ENCODE peak calls at places on chromosome 3, in four cellular contexts. D is GM23338, O is gastrocnemius medialis, L is foreskin fibroblast. Z is an unnamed sample.
A peak's percentile ranks its signal among the peaks of the same experiment; 100 is the strongest.

GRCh38 chr3:99846472-99846871 is 28.8 kb downstream of the CMSS1 start:
- DNase-seq in D (peak; percentile 52), O (no peak), L (no peak), Z (peak; percentile 36)

GRCh38 chr3:49469037-49469875 is 811 bp upstream of the DAG1 start:
- DNase-seq in D (peak; percentile 94), O (peak; percentile 90), L (peak; percentile 82), Z (peak; percentile 83)

GRCh38 chr3:150216866-150217600 is 191.1 kb upstream of the TSC22D2 start:
- DNase-seq in D (no peak), O (no peak), L (no peak), Z (no peak)

GRCh38 chr3:175258763-175259162 is 399.6 kb downstream of the NAALADL2 start:
- DNase-seq in D (no peak), O (no peak), L (peak; percentile 29), Z (no peak)

GRCh38 chr3:164208846-164209245 is 869.5 kb downstream of the SI start:
- DNase-seq in D (peak; percentile 10), O (no peak), L (no peak), Z (no peak)

GRCh38 chr3:81758275-81758674 is 3.2 kb downstream of the GBE1 start:
- DNase-seq in D (no peak), O (peak; percentile 54), L (peak; percentile 79), Z (peak; percentile 61)

GRCh38 chr3:62665627-62666433 is 209.4 kb downstream of the CADPS start:
- DNase-seq in D (peak; percentile 94), O (peak; percentile 36), L (peak; percentile 43), Z (peak; percentile 61)

GRCh38 chr3:33074217-33075067 is 22.5 kb downstream of the GLB1 start:
- DNase-seq in D (peak; percentile 93), O (no peak), L (peak; percentile 57), Z (peak; percentile 47)

GRCh38 chr3:50515565-50516047 is 12.2 kb upstream of the CACNA2D2 start:
- DNase-seq in D (peak; percentile 70), O (no peak), L (no peak), Z (no peak)

GRCh38 chr3:188266581-188267274 is 112.8 kb downstream of the LPP start:
- DNase-seq in D (no peak), O (peak; percentile 93), L (peak; percentile 76), Z (peak; percentile 74)

GRCh38 chr3:138046084-138046483 is 36.1 kb downstream of the CLDN18 start:
- DNase-seq in D (no peak), O (no peak), L (no peak), Z (no peak)

GRCh38 chr3:9949115-9949514 is 3.1 kb downstream of the PRRT3 start:
- DNase-seq in D (no peak), O (no peak), L (no peak), Z (no peak)

GRCh38 chr3:142275856-142276255 is 50.5 kb upstream of the GK5 start:
- DNase-seq in D (no peak), O (no peak), L (peak; percentile 77), Z (peak; percentile 82)

GRCh38 chr3:33911525-33912322 is 113.3 kb downstream of the PDCD6IP start:
- DNase-seq in D (no peak), O (no peak), L (peak; percentile 21), Z (peak; percentile 59)

GRCh38 chr3:36172699-36173098 is 207.6 kb upstream of the STAC start:
- DNase-seq in D (no peak), O (no peak), L (no peak), Z (no peak)

GRCh38 chr3:171168086-171168485 is 141.6 kb upstream of the SLC2A2 start:
- DNase-seq in D (peak; percentile 67), O (no peak), L (no peak), Z (peak; percentile 57)

GRCh38 chr3:157669403-157669802 is 166.2 kb upstream of the VEPH1 start:
- DNase-seq in D (no peak), O (peak; percentile 19), L (peak; percentile 10), Z (no peak)

GRCh38 chr3:4834403-4834866 is 144.8 kb upstream of the BHLHE40 start:
- DNase-seq in D (no peak), O (no peak), L (no peak), Z (no peak)

GRCh38 chr3:101170047-101170771 is 150.2 kb downstream of the IMPG2 start:
- DNase-seq in D (no peak), O (no peak), L (no peak), Z (no peak)

GRCh38 chr3:72683068-72683467 is 165.2 kb downstream of the SHQ1 start:
- DNase-seq in D (no peak), O (no peak), L (no peak), Z (no peak)

GRCh38 chr3:172749201-172749965 is 1.1 kb upstream of the ECT2 start:
- DNase-seq in D (peak; percentile 16), O (no peak), L (peak; percentile 89), Z (peak; percentile 92)

GRCh38 chr3:22421589-22421988 is 670.6 kb upstream of the ZNF385D start:
- DNase-seq in D (no peak), O (no peak), L (no peak), Z (no peak)

GRCh38 chr3:133843634-133844033 is 38.0 kb downstream of the SRPRB start:
- DNase-seq in D (no peak), O (no peak), L (peak; percentile 63), Z (peak; percentile 43)

GRCh38 chr3:113948015-113948917 is 453 bp downstream of the ZDHHC23 start:
- DNase-seq in D (peak; percentile 80), O (peak; percentile 17), L (peak; percentile 6), Z (no peak)

GRCh38 chr3:40642812-40643211 is 118.1 kb downstream of the ZNF621 start:
- DNase-seq in D (peak; percentile 6), O (no peak), L (no peak), Z (no peak)
- TF ChIP-seq CTCF in D (peak; percentile 11), O (no peak), L (no peak), Z (no peak)

DNA sequence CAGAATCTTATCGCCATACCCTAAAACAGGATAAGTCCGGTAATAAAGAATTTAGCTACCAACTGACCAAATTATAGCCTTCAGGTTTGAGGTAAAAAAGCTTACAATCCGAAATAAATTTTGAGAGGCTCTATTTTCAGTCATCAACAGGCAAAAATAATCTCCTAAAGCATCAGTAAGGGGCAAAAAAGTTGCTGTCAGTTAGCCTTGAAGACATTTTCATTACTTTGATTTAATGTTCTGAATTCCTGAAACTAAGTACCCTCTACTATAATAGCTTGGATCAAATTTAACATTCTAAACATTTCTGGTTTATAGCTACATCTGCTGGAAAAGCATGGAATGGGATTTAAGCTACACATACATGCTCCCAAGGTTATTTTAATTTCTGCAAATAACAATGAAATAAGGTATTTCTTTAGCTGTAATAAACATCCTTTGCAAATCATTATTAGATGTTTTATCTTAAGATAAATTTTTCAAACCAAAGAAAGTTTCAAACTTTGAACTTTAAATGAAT is 245.5 kb downstream of the ULK4 start:
- DNase-seq in D (no peak), O (no peak), L (no peak), Z (no peak)
- TF ChIP-seq CTCF in D (no peak), O (no peak), L (peak; percentile 38), Z (peak; percentile 69)

GRCh38 chr3:185309309-185309708 is 53.6 kb upstream of the MAP3K13 start:
- DNase-seq in D (no peak), O (no peak), L (no peak), Z (no peak)

GRCh38 chr3:185309795-185310194 is 53.1 kb upstream of the MAP3K13 start:
- DNase-seq in D (no peak), O (no peak), L (no peak), Z (no peak)

GRCh38 chr3:185312006-185312405 is 50.9 kb upstream of the MAP3K13 start:
- DNase-seq in D (no peak), O (no peak), L (no peak), Z (no peak)

GRCh38 chr3:185306847-185307246 is 53.0 kb upstream of the EHHADH start:
- DNase-seq in D (no peak), O (no peak), L (no peak), Z (no peak)

GRCh38 chr3:185308126-185308754 is 54.4 kb upstream of the EHHADH start:
- DNase-seq in D (peak; percentile 95), O (no peak), L (peak; percentile 53), Z (peak; percentile 63)
- TF ChIP-seq CTCF in D (peak; percentile 81), O (peak; percentile 37), L (peak; percentile 80), Z (peak; percentile 88)

GRCh38 chr3:106018111-106018510 is 149.3 kb upstream of the CBLB start:
- DNase-seq in D (no peak), O (no peak), L (no peak), Z (no peak)
- TF ChIP-seq CTCF in D (no peak), O (no peak), L (no peak), Z (no peak)

DNA sequence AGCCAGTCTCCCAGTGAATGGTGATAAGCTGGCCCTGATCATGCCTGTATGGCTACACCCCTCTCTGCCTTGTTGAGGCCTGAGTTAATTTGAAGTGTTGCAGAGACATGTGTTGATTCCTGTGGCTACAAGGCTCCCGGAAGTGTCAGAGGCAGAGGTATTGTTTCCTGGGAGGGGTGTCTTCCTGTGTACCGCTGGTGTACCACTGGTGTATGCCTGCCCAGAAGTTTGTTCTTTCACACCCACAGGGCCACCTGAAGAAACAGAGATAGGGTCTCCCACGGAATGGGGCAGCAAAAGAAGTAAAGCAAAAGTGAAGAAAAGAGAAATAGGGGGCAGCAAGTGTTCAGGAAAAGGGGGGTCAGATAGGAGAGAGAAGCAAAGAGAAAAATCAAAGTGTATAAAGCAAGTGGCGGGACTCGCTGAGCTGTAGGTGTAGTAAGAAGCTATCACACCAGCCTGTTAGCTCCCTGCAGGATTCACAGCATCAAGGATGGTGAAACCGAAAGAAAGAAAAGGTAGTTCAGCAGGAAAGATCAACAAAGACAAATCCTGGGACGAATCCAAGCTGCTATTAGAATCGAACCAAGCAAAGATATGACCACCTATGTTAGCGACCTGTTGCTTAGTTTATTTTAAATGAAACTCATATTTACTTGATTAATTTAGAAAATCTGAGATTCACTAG is 36.6 kb upstream of the CD47 start:
- DNase-seq in D (no peak), O (no peak), L (no peak), Z (no peak)
- TF ChIP-seq CTCF in D (no peak), O (no peak), L (no peak), Z (no peak)